ENCODE peak calls at places on chromosomes 16 and 17, in seven cellular contexts. H is neural progenitor cell, T is cardiac muscle cell, X is gastrocnemius medialis, A is ovary, B is left lung, O is fibroblast of lung. J is an unnamed sample.

GRCh38 chr16:81003610-81004460 is 2.9 kb downstream of the CMC2 start:
- DNase-seq in A (no peak), O (peak; percentile 41), T (peak; percentile 54), B (no peak), H (no peak), X (no peak), J (no peak)

GRCh38 chr17:9225305-9226101 is 204.2 kb downstream of the NTN1 start:
- DNase-seq in T (peak; percentile 13), A (no peak), X (no peak), O (no peak), H (peak; percentile 88), B (no peak), J (no peak)

GRCh38 chr17:59311051-59311468 is 20.4 kb upstream of the YPEL2 start:
- DNase-seq in X (no peak), O (no peak), B (no peak), H (peak; percentile 76), A (no peak), T (peak; percentile 67), J (peak; percentile 38)

GRCh38 chr17:79036609-79037008 is 12.6 kb downstream of the C1QTNF1 start:
- DNase-seq in A (no peak), X (no peak), T (peak; percentile 93), O (peak; percentile 87), H (no peak), B (no peak), J (peak; percentile 8)

GRCh38 chr16:4746991-4747574 is 12.7 kb downstream of the DNAAF8 start:
- DNase-seq in A (peak; percentile 75), X (no peak), H (peak; percentile 47), T (peak; percentile 58), O (no peak), B (peak; percentile 64), J (no peak)

GRCh38 chr17:70355185-70355584 is 185.9 kb downstream of the KCNJ2 start:
- DNase-seq in T (no peak), O (peak; percentile 19), X (no peak), A (no peak), B (no peak), H (no peak), J (no peak)

GRCh38 chr17:68460715-68461114 is 3.4 kb upstream of the WIPI1 start:
- DNase-seq in A (no peak), H (no peak), B (no peak), O (no peak), X (no peak), T (no peak), J (no peak)

GRCh38 chr16:75121949-75122568 is 5.5 kb upstream of the LDHD start:
- DNase-seq in T (no peak), B (no peak), A (no peak), O (no peak), X (no peak), H (no peak), J (no peak)

GRCh38 chr16:16073884-16074781 is 124.7 kb downstream of the ABCC1 start:
- DNase-seq in O (peak; percentile 97), H (peak; percentile 62), B (peak; percentile 83), T (peak; percentile 96), X (peak; percentile 50), A (peak; percentile 65), J (no peak)

GRCh38 chr16:29806096-29806579 is at the start of gene MAZ:
- DNase-seq in B (peak; percentile 92), X (no peak), H (no peak), T (peak; percentile 96), A (no peak), O (no peak), J (peak; percentile 95)

GRCh38 chr17:73546770-73547345 is 97.4 kb downstream of the SDK2 start:
- DNase-seq in B (peak; percentile 89), T (peak; percentile 18), X (no peak), A (no peak), H (peak; percentile 70), O (no peak), J (no peak)

GRCh38 chr17:77728022-77728671 is 230.4 kb upstream of the TNRC6C start:
- DNase-seq in B (no peak), X (no peak), A (no peak), H (no peak), O (no peak), T (peak; percentile 14), J (peak; percentile 65)

GRCh38 chr17:66341462-66341861 is 39.0 kb downstream of the PRKCA start:
- DNase-seq in A (no peak), T (no peak), H (no peak), B (no peak), O (no peak), X (no peak), J (no peak)

DNA sequence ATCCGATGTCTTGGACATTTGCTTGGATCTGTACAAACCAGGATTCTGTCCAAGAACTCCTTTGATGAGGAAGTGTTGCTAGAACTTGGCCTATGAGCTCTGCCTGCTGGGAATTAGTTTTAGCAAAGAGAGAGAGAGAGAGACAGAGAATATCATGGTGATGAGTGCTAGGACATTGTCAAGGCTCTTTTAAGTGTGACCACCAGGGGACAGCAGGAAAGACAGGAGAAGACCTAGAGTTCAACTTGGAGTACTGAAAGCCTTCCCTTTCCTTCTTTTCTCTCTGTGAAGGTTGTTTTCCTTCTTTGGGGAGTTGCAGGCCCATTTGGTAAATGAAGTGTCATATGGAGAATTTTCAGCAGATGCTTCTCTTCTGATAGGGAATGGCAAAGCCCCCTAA is 389.2 kb upstream of the HSBP1 start:
- DNase-seq in B (no peak), H (no peak), O (no peak), A (no peak), X (no peak), T (no peak), J (no peak)
- TF ChIP-seq CTCF in B (no peak), H (peak; percentile 17), O (no peak), A (no peak), X (no peak), T (no peak), J (no peak)

GRCh38 chr16:35561346-35561745 is 2101.9 kb downstream of the TP53TG3F start:
- DNase-seq in T (no peak), H (no peak), X (no peak), A (no peak), B (no peak), O (no peak), J (no peak)
- H3K9me3 ChIP-seq in T (no peaks in the 10 kb centered on the region), H (peaks cover 20% of the 10 kb centered on the region), X (no peaks in the 10 kb centered on the region), A (no peaks in the 10 kb centered on the region), B (no peaks in the 10 kb centered on the region), O (no peaks in the 10 kb centered on the region), J (no peaks in the 10 kb centered on the region)

GRCh38 chr17:50499270-50499669 is 9.0 kb upstream of the MYCBPAP start:
- DNase-seq in O (no peak), B (no peak), X (no peak), H (no peak), A (no peak), T (no peak), J (no peak)
- TF ChIP-seq CTCF in O (no peak), B (no peak), X (no peak), H (no peak), A (no peak), T (no peak), J (no peak)

GRCh38 chr16:2229091-2229490 is 5.7 kb downstream of the E4F1 start:
- DNase-seq in X (no peak), O (no peak), A (no peak), H (no peak), B (no peak), T (no peak), J (no peak)

GRCh38 chr16:2229602-2230250 is 6.3 kb downstream of the E4F1 start:
- DNase-seq in X (no peak), O (no peak), B (no peak), A (no peak), T (no peak), H (no peak), J (no peak)

GRCh38 chr16:2226245-2226793 is 2.9 kb downstream of the E4F1 start:
- DNase-seq in H (no peak), A (no peak), O (no peak), T (no peak), B (no peak), X (no peak), J (no peak)

GRCh38 chr16:2226918-2227317 is 3.5 kb downstream of the E4F1 start:
- DNase-seq in A (no peak), T (no peak), H (no peak), X (no peak), B (no peak), O (no peak), J (no peak)

GRCh38 chr16:2228161-2228824 is 4.9 kb downstream of the E4F1 start:
- DNase-seq in B (no peak), T (no peak), A (no peak), X (no peak), H (no peak), O (no peak), J (no peak)
- H3K9me3 ChIP-seq in B (no peaks in the 10 kb centered on the region), T (no peaks in the 10 kb centered on the region), A (no peaks in the 10 kb centered on the region), X (no peaks in the 10 kb centered on the region), H (no peaks in the 10 kb centered on the region), O (no peaks in the 10 kb centered on the region), J (no peaks in the 10 kb centered on the region)

GRCh38 chr17:64498308-64499203 is 1.7 kb upstream of the POLG2 start:
- DNase-seq in B (no peak), H (peak; percentile 27), A (no peak), O (no peak), X (no peak), T (no peak), J (no peak)

GRCh38 chr17:64496786-64497564 is at the start of gene POLG2:
- DNase-seq in T (peak; percentile 95), B (peak; percentile 98), X (peak; percentile 81), O (peak; percentile 93), H (peak; percentile 97), A (peak; percentile 94), J (peak; percentile 89)

GRCh38 chr17:64494121-64494520 is 2.7 kb downstream of the POLG2 start:
- DNase-seq in X (no peak), A (no peak), B (no peak), O (no peak), T (no peak), H (no peak), J (no peak)

GRCh38 chr17:64497565-64498035 is 746 bp upstream of the POLG2 start:
- DNase-seq in B (no peak), O (no peak), H (no peak), X (no peak), A (no peak), T (no peak), J (no peak)

GRCh38 chr17:64496348-64496785 is 487 bp downstream of the POLG2 start:
- DNase-seq in X (no peak), T (no peak), O (no peak), A (no peak), B (no peak), H (no peak), J (no peak)
- TF ChIP-seq CTCF in X (no peak), T (no peak), O (no peak), A (no peak), B (no peak), H (no peak), J (no peak)

GRCh38 chr16:27446721-27447120 is 44.7 kb downstream of the IL21R start:
- DNase-seq in H (no peak), T (no peak), A (no peak), B (no peak), O (no peak), X (no peak), J (no peak)
- H3K9me3 ChIP-seq in H (no peaks in the 10 kb centered on the region), T (no peaks in the 10 kb centered on the region), A (peaks cover 5% of the 10 kb centered on the region), B (no peaks in the 10 kb centered on the region), O (no peaks in the 10 kb centered on the region), X (no peaks in the 10 kb centered on the region), J (no peaks in the 10 kb centered on the region)

J was measured in uterus.